ENCODE peak calls at places on chromosome 14, in ten cellular contexts. H, R, W, U, C, O, S, E, K and Y are unnamed samples.
A peak's percentile ranks its signal among the peaks of the same experiment; 100 is the strongest.

GRCh38 chr14:55366271-55366670 is 45.4 kb downstream of the ATG14 start:
- DNase-seq in H (no peak), R (no peak), W (no peak), U (no peak), C (no peak), O (no peak), S (peak; percentile 68), E (no peak), K (no peak), Y (no peak)

GRCh38 chr14:23299558-23299957 is 3.1 kb downstream of the PPP1R3E start:
- DNase-seq in H (no peak), R (no peak), W (no peak), U (no peak), C (no peak), O (no peak), S (peak; percentile 80), E (no peak), K (no peak), Y (peak; percentile 19)

GRCh38 chr14:65006251-65006721 is 19.6 kb downstream of the FNTB start:
- DNase-seq in H (no peak), R (no peak), W (no peak), U (no peak), C (no peak), O (no peak), S (no peak), E (no peak), K (no peak), Y (no peak)

GRCh38 chr14:96067985-96068930 is 29.1 kb downstream of the C14orf132 start:
- DNase-seq in H (no peak), R (no peak), W (no peak), U (no peak), C (no peak), O (no peak), S (no peak), E (no peak), K (no peak), Y (no peak)

GRCh38 chr14:37586783-37587428 is 8.1 kb downstream of the FOXA1 start:
- DNase-seq in H (no peak), R (no peak), W (no peak), U (no peak), C (no peak), O (no peak), S (no peak), E (no peak), K (no peak), Y (no peak)

GRCh38 chr14:54669759-54670630 is 103.1 kb downstream of the SAMD4A start:
- DNase-seq in H (peak; percentile 21), R (peak; percentile 48), W (no peak), U (no peak), C (no peak), O (no peak), S (peak; percentile 82), E (no peak), K (no peak), Y (peak; percentile 79)

GRCh38 chr14:105629886-105630215 is 103.5 kb downstream of the TMEM121 start:
- DNase-seq in H (no peak), R (no peak), W (no peak), U (no peak), C (no peak), O (no peak), S (no peak), E (no peak), K (no peak), Y (no peak)

GRCh38 chr14:35205737-35206136 is 83.4 kb downstream of the PRORP start:
- DNase-seq in H (no peak), R (no peak), W (no peak), U (no peak), C (no peak), O (no peak), S (no peak), E (no peak), K (no peak), Y (peak; percentile 20)

GRCh38 chr14:35285168-35285990 is 6.8 kb upstream of the PSMA6 start:
- DNase-seq in H (peak; percentile 3), R (no peak), W (no peak), U (no peak), C (peak; percentile 54), O (peak; percentile 72), S (no peak), E (no peak), K (no peak), Y (peak; percentile 39)

GRCh38 chr14:95535226-95536021 is 574 bp downstream of the GLRX5 start:
- DNase-seq in H (no peak), R (no peak), W (no peak), U (no peak), C (no peak), O (peak; percentile 38), S (no peak), E (no peak), K (no peak), Y (no peak)

GRCh38 chr14:92253381-92253894 is 69.5 kb upstream of the SLC24A4 start:
- DNase-seq in H (no peak), R (no peak), W (no peak), U (no peak), C (no peak), O (no peak), S (no peak), E (no peak), K (no peak), Y (no peak)

GRCh38 chr14:35879141-35879648 is 53.1 kb downstream of the BRMS1L start:
- DNase-seq in H (no peak), R (no peak), W (no peak), U (no peak), C (no peak), O (no peak), S (peak; percentile 59), E (no peak), K (no peak), Y (no peak)

GRCh38 chr14:91140672-91141071 is 26.8 kb downstream of the DGLUCY start:
- DNase-seq in H (no peak), R (no peak), W (no peak), U (no peak), C (no peak), O (no peak), S (peak; percentile 25), E (no peak), K (no peak), Y (no peak)